ENCODE peak calls at places on chromosome 19, in five cellular contexts. One of them, this sample, is unnamed.

GRCh38 chr19:30999726-31000125 is 349.5 kb downstream of the TSHZ3 start:
- DNase-seq in HTR-8/SVneo: no peak
- DNase-seq in stimulated activated CD4-positive, alpha-beta T cell treated with anti-CD3 and anti-CD28 coated beads, Interleukin-4, amount 100 ng/mL, for 1 hour: no peak
- DNase-seq in osteocyte: no peak
- DNase-seq in T-helper 17 cell: no peak
- DNase-seq in this sample: peak; percentile 56

GRCh38 chr19:4754248-4754647 is 30.6 kb upstream of the DPP9 start:
- DNase-seq in osteocyte: no peak
- DNase-seq in stimulated activated CD4-positive, alpha-beta T cell treated with anti-CD3 and anti-CD28 coated beads, Interleukin-4, amount 100 ng/mL, for 1 hour: no peak
- DNase-seq in T-helper 17 cell: no peak
- DNase-seq in HTR-8/SVneo: no peak
- DNase-seq in this sample: no peak

GRCh38 chr19:55597493-55597892 is 1.8 kb downstream of the FIZ1 start:
- DNase-seq in stimulated activated CD4-positive, alpha-beta T cell treated with anti-CD3 and anti-CD28 coated beads, Interleukin-4, amount 100 ng/mL, for 1 hour: no peak
- DNase-seq in HTR-8/SVneo: no peak
- DNase-seq in T-helper 17 cell: no peak
- DNase-seq in osteocyte: no peak
- DNase-seq in this sample: no peak

GRCh38 chr19:31503211-31503610 is 154.0 kb upstream of the TSHZ3 start:
- DNase-seq in osteocyte: peak; percentile 65
- DNase-seq in HTR-8/SVneo: no peak
- DNase-seq in T-helper 17 cell: no peak
- DNase-seq in stimulated activated CD4-positive, alpha-beta T cell treated with anti-CD3 and anti-CD28 coated beads, Interleukin-4, amount 100 ng/mL, for 1 hour: no peak
- DNase-seq in this sample: no peak

GRCh38 chr19:57560049-57560491 is 407 bp upstream of the ZNF550 start:
- DNase-seq in T-helper 17 cell: no peak
- DNase-seq in osteocyte: no peak
- DNase-seq in stimulated activated CD4-positive, alpha-beta T cell treated with anti-CD3 and anti-CD28 coated beads, Interleukin-4, amount 100 ng/mL, for 1 hour: no peak
- DNase-seq in HTR-8/SVneo: peak; percentile 65
- DNase-seq in this sample: peak; percentile 88

GRCh38 chr19:2276429-2276989 is 5.5 kb downstream of the PEAK3 start:
- DNase-seq in T-helper 17 cell: no peak
- DNase-seq in stimulated activated CD4-positive, alpha-beta T cell treated with anti-CD3 and anti-CD28 coated beads, Interleukin-4, amount 100 ng/mL, for 1 hour: no peak
- DNase-seq in HTR-8/SVneo: no peak
- DNase-seq in osteocyte: no peak
- DNase-seq in this sample: no peak

GRCh38 chr19:17525141-17525540 is 13.7 kb downstream of the PGLS start:
- DNase-seq in HTR-8/SVneo: no peak
- DNase-seq in stimulated activated CD4-positive, alpha-beta T cell treated with anti-CD3 and anti-CD28 coated beads, Interleukin-4, amount 100 ng/mL, for 1 hour: no peak
- DNase-seq in T-helper 17 cell: no peak
- DNase-seq in osteocyte: no peak
- DNase-seq in this sample: no peak

GRCh38 chr19:7732045-7732444 is at the start of gene CLEC4G:
- DNase-seq in osteocyte: no peak
- DNase-seq in T-helper 17 cell: no peak
- DNase-seq in HTR-8/SVneo: no peak
- DNase-seq in stimulated activated CD4-positive, alpha-beta T cell treated with anti-CD3 and anti-CD28 coated beads, Interleukin-4, amount 100 ng/mL, for 1 hour: no peak
- DNase-seq in this sample: no peak

GRCh38 chr19:43639507-43640423 is at the start of gene CADM4:
- DNase-seq in osteocyte: no peak
- DNase-seq in stimulated activated CD4-positive, alpha-beta T cell treated with anti-CD3 and anti-CD28 coated beads, Interleukin-4, amount 100 ng/mL, for 1 hour: peak; percentile 49
- DNase-seq in HTR-8/SVneo: peak; percentile 31
- DNase-seq in T-helper 17 cell: peak; percentile 27
- DNase-seq in this sample: peak; percentile 17

GRCh38 chr19:53549354-53549753 is 11.4 kb downstream of the ZNF331 start:
- DNase-seq in osteocyte: no peak
- DNase-seq in T-helper 17 cell: no peak
- DNase-seq in stimulated activated CD4-positive, alpha-beta T cell treated with anti-CD3 and anti-CD28 coated beads, Interleukin-4, amount 100 ng/mL, for 1 hour: no peak
- DNase-seq in HTR-8/SVneo: no peak
- DNase-seq in this sample: peak; percentile 89

GRCh38 chr19:39845621-39846175 is 481 bp downstream of the FBL start:
- DNase-seq in osteocyte: no peak
- DNase-seq in T-helper 17 cell: no peak
- DNase-seq in HTR-8/SVneo: no peak
- DNase-seq in stimulated activated CD4-positive, alpha-beta T cell treated with anti-CD3 and anti-CD28 coated beads, Interleukin-4, amount 100 ng/mL, for 1 hour: no peak
- DNase-seq in this sample: peak; percentile 69

This sample was measured in GM23248.